ENCODE peak calls at places on chromosomes 2 and 18, in five cellular contexts. One of them, this sample, is unnamed.

GRCh38 chr2:85814802-85815550 is 61.2 kb downstream of the ATOH8 start:
- DNase-seq in GM23248: no peak
- DNase-seq in activated CD4-positive, alpha-beta T cell treated with anti-CD3 and anti-CD28 coated beads, Interleukin-2, amount 10 ng/mL, durations not matched to agents 24 days and 14 days: no peak
- DNase-seq in Right ventricle myocardium superior: no peak
- DNase-seq in endothelial cell: no peak
- DNase-seq in this sample: no peak

GRCh38 chr2:65033178-65033577 is 23.0 kb upstream of the CEP68 start:
- DNase-seq in GM23248: peak; percentile 38
- DNase-seq in activated CD4-positive, alpha-beta T cell treated with anti-CD3 and anti-CD28 coated beads, Interleukin-2, amount 10 ng/mL, durations not matched to agents 24 days and 14 days: no peak
- DNase-seq in Right ventricle myocardium superior: no peak
- DNase-seq in endothelial cell: no peak
- DNase-seq in this sample: no peak

GRCh38 chr2:16368328-16368727 is 297.3 kb downstream of the CYRIA start:
- DNase-seq in GM23248: no peak
- DNase-seq in activated CD4-positive, alpha-beta T cell treated with anti-CD3 and anti-CD28 coated beads, Interleukin-2, amount 10 ng/mL, durations not matched to agents 24 days and 14 days: no peak
- DNase-seq in Right ventricle myocardium superior: no peak
- DNase-seq in endothelial cell: no peak
- DNase-seq in this sample: no peak

GRCh38 chr2:78486565-78486964 is 538.9 kb upstream of the REG3G start:
- DNase-seq in GM23248: no peak
- DNase-seq in activated CD4-positive, alpha-beta T cell treated with anti-CD3 and anti-CD28 coated beads, Interleukin-2, amount 10 ng/mL, durations not matched to agents 24 days and 14 days: no peak
- DNase-seq in Right ventricle myocardium superior: no peak
- DNase-seq in endothelial cell: no peak
- DNase-seq in this sample: no peak

GRCh38 chr18:62737474-62737873 is 22.1 kb downstream of the PHLPP1 start:
- DNase-seq in GM23248: no peak
- DNase-seq in activated CD4-positive, alpha-beta T cell treated with anti-CD3 and anti-CD28 coated beads, Interleukin-2, amount 10 ng/mL, durations not matched to agents 24 days and 14 days: no peak
- DNase-seq in Right ventricle myocardium superior: no peak
- DNase-seq in endothelial cell: no peak
- DNase-seq in this sample: no peak

GRCh38 chr2:96175951-96176350 is 30.7 kb upstream of the DUSP2 start:
- DNase-seq in GM23248: peak; percentile 74
- DNase-seq in activated CD4-positive, alpha-beta T cell treated with anti-CD3 and anti-CD28 coated beads, Interleukin-2, amount 10 ng/mL, durations not matched to agents 24 days and 14 days: no peak
- DNase-seq in Right ventricle myocardium superior: no peak
- DNase-seq in endothelial cell: no peak
- DNase-seq in this sample: no peak

GRCh38 chr2:202545931-202546330 is 88.8 kb upstream of the FAM117B start:
- DNase-seq in GM23248: no peak
- DNase-seq in activated CD4-positive, alpha-beta T cell treated with anti-CD3 and anti-CD28 coated beads, Interleukin-2, amount 10 ng/mL, durations not matched to agents 24 days and 14 days: no peak
- DNase-seq in Right ventricle myocardium superior: no peak
- DNase-seq in endothelial cell: no peak
- DNase-seq in this sample: no peak

GRCh38 chr2:28163627-28164279 is 228.9 kb upstream of the FOSL2 start:
- DNase-seq in GM23248: no peak
- DNase-seq in activated CD4-positive, alpha-beta T cell treated with anti-CD3 and anti-CD28 coated beads, Interleukin-2, amount 10 ng/mL, durations not matched to agents 24 days and 14 days: no peak
- DNase-seq in Right ventricle myocardium superior: no peak
- DNase-seq in endothelial cell: no peak
- DNase-seq in this sample: peak; percentile 37

GRCh38 chr2:160427629-160428424 is 65.8 kb downstream of the RBMS1 start:
- DNase-seq in GM23248: peak; percentile 86
- DNase-seq in activated CD4-positive, alpha-beta T cell treated with anti-CD3 and anti-CD28 coated beads, Interleukin-2, amount 10 ng/mL, durations not matched to agents 24 days and 14 days: peak; percentile 84
- DNase-seq in Right ventricle myocardium superior: no peak
- DNase-seq in endothelial cell: no peak
- DNase-seq in this sample: no peak

GRCh38 chr2:42954227-42954962 is 162.0 kb upstream of the HAAO start:
- DNase-seq in GM23248: no peak
- DNase-seq in activated CD4-positive, alpha-beta T cell treated with anti-CD3 and anti-CD28 coated beads, Interleukin-2, amount 10 ng/mL, durations not matched to agents 24 days and 14 days: no peak
- DNase-seq in Right ventricle myocardium superior: no peak
- DNase-seq in endothelial cell: no peak
- DNase-seq in this sample: peak; percentile 52

GRCh38 chr18:24500766-24501165 is 40.3 kb downstream of the HRH4 start:
- DNase-seq in GM23248: peak; percentile 64
- DNase-seq in activated CD4-positive, alpha-beta T cell treated with anti-CD3 and anti-CD28 coated beads, Interleukin-2, amount 10 ng/mL, durations not matched to agents 24 days and 14 days: no peak
- DNase-seq in Right ventricle myocardium superior: no peak
- DNase-seq in endothelial cell: no peak
- DNase-seq in this sample: no peak

GRCh38 chr2:238408615-238409340 is 17.9 kb upstream of the ASB1 start:
- DNase-seq in GM23248: no peak
- DNase-seq in activated CD4-positive, alpha-beta T cell treated with anti-CD3 and anti-CD28 coated beads, Interleukin-2, amount 10 ng/mL, durations not matched to agents 24 days and 14 days: no peak
- DNase-seq in Right ventricle myocardium superior: no peak
- DNase-seq in endothelial cell: no peak
- DNase-seq in this sample: no peak

GRCh38 chr2:10934308-10934978 is 22.7 kb downstream of the KCNF1 start:
- DNase-seq in GM23248: no peak
- DNase-seq in activated CD4-positive, alpha-beta T cell treated with anti-CD3 and anti-CD28 coated beads, Interleukin-2, amount 10 ng/mL, durations not matched to agents 24 days and 14 days: no peak
- DNase-seq in Right ventricle myocardium superior: no peak
- DNase-seq in endothelial cell: no peak
- DNase-seq in this sample: no peak

GRCh38 chr2:102662861-102663260 is 43.5 kb downstream of the SLC9A2 start:
- DNase-seq in GM23248: no peak
- DNase-seq in activated CD4-positive, alpha-beta T cell treated with anti-CD3 and anti-CD28 coated beads, Interleukin-2, amount 10 ng/mL, durations not matched to agents 24 days and 14 days: no peak
- DNase-seq in Right ventricle myocardium superior: no peak
- DNase-seq in endothelial cell: no peak
- DNase-seq in this sample: no peak

GRCh38 chr2:175734679-175735078 is 267.4 kb downstream of the LNPK start:
- DNase-seq in GM23248: no peak
- DNase-seq in activated CD4-positive, alpha-beta T cell treated with anti-CD3 and anti-CD28 coated beads, Interleukin-2, amount 10 ng/mL, durations not matched to agents 24 days and 14 days: no peak
- DNase-seq in Right ventricle myocardium superior: peak; percentile 40
- DNase-seq in endothelial cell: no peak
- DNase-seq in this sample: no peak

GRCh38 chr2:150143087-150143536 is 344.4 kb downstream of the RND3 start:
- DNase-seq in GM23248: peak; percentile 63
- DNase-seq in activated CD4-positive, alpha-beta T cell treated with anti-CD3 and anti-CD28 coated beads, Interleukin-2, amount 10 ng/mL, durations not matched to agents 24 days and 14 days: no peak
- DNase-seq in Right ventricle myocardium superior: no peak
- DNase-seq in endothelial cell: no peak
- DNase-seq in this sample: no peak

This sample was measured in psoas muscle.